ENCODE peak calls at places on chromosomes 11 and 22, in eight cellular contexts. T is astrocyte of the spinal cord; M is psoas muscle; Y is cardiac fibroblast; L is right lobe of liver; K is retinal pigment epithelial cell; Q is mucosa of descending colon; C is effector memory CD4-positive, alpha-beta T cell. W is an unnamed sample.
A peak's percentile ranks its signal among the peaks of the same experiment; 100 is the strongest.

GRCh38 chr11:11281626-11282025 is 71.4 kb downstream of the CSNK2A3 start:
- DNase-seq in T (no peak), M (no peak), Y (no peak), L (no peak), K (no peak), Q (no peak), C (no peak), W (no peak)

GRCh38 chr11:11189501-11189900 is 163.5 kb downstream of the CSNK2A3 start:
- DNase-seq in T (no peak), M (no peak), Y (no peak), L (no peak), K (no peak), Q (no peak), C (no peak), W (no peak)

GRCh38 chr11:34028407-34028804 is 23.1 kb upstream of the CAPRIN1 start:
- DNase-seq in T (peak; percentile 6), M (peak; percentile 77), Y (peak; percentile 4), L (peak; percentile 29), K (no peak), Q (peak; percentile 30), C (no peak), W (no peak)

GRCh38 chr11:130312046-130312445 is 2.7 kb downstream of the ZBTB44 start:
- DNase-seq in T (no peak), M (no peak), Y (no peak), L (no peak), K (no peak), Q (no peak), C (no peak), W (no peak)

GRCh38 chr11:75103380-75104026 is 6.8 kb upstream of the OR2AT4 start:
- DNase-seq in T (peak; percentile 51), M (no peak), Y (peak; percentile 67), L (no peak), K (no peak), Q (no peak), C (no peak), W (peak; percentile 16)

GRCh38 chr11:89463381-89463780 is 27.8 kb downstream of the NOX4 start:
- DNase-seq in T (no peak), M (no peak), Y (no peak), L (no peak), K (no peak), Q (no peak), C (no peak), W (no peak)

GRCh38 chr22:43001271-43002197 is 13.4 kb downstream of the PACSIN2 start:
- DNase-seq in T (peak; percentile 70), M (no peak), Y (peak; percentile 37), L (no peak), K (no peak), Q (no peak), C (no peak), W (no peak)

GRCh38 chr11:12674571-12674935 is 332 bp downstream of the TEAD1 start:
- DNase-seq in T (no peak), M (no peak), Y (no peak), L (no peak), K (no peak), Q (no peak), C (no peak), W (no peak)

GRCh38 chr11:72783144-72783910 is 10.5 kb downstream of the STARD10 start:
- DNase-seq in T (no peak), M (peak; percentile 11), Y (no peak), L (no peak), K (no peak), Q (peak; percentile 68), C (no peak), W (no peak)

GRCh38 chr22:27433585-27434190 is 367.9 kb downstream of the MN1 start:
- DNase-seq in T (no peak), M (no peak), Y (no peak), L (no peak), K (no peak), Q (no peak), C (no peak), W (no peak)

GRCh38 chr11:69915501-69916250 is 96.5 kb upstream of the FGF3 start:
- DNase-seq in T (peak; percentile 71), M (peak; percentile 90), Y (peak; percentile 74), L (peak; percentile 84), K (no peak), Q (peak; percentile 93), C (no peak), W (no peak)

GRCh38 chr11:3132831-3133455 is 32.2 kb downstream of the OSBPL5 start:
- DNase-seq in T (no peak), M (peak; percentile 46), Y (no peak), L (peak; percentile 6), K (no peak), Q (no peak), C (no peak), W (no peak)

GRCh38 chr11:56950510-56950909 is 38.2 kb upstream of the OR5AK2 start:
- DNase-seq in T (no peak), M (no peak), Y (no peak), L (no peak), K (no peak), Q (no peak), C (no peak), W (no peak)

GRCh38 chr11:35800970-35801953 is 138.7 kb downstream of the TRIM44 start:
- DNase-seq in T (peak; percentile 37), M (no peak), Y (no peak), L (no peak), K (no peak), Q (no peak), C (no peak), W (no peak)

GRCh38 chr22:32558681-32559355 is 84.2 kb downstream of the FBXO7 start:
- DNase-seq in T (peak; percentile 71), M (peak; percentile 91), Y (peak; percentile 66), L (peak; percentile 67), K (peak; percentile 86), Q (peak; percentile 42), C (no peak), W (peak; percentile 43)

GRCh38 chr11:66595245-66595904 is 2.4 kb downstream of the CCS start:
- DNase-seq in T (no peak), M (no peak), Y (peak; percentile 77), L (no peak), K (no peak), Q (peak; percentile 25), C (no peak), W (no peak)

GRCh38 chr11:134154441-134154840 is 69.3 kb downstream of the NCAPD3 start:
- DNase-seq in T (no peak), M (no peak), Y (no peak), L (no peak), K (no peak), Q (peak; percentile 15), C (no peak), W (no peak)

DNA sequence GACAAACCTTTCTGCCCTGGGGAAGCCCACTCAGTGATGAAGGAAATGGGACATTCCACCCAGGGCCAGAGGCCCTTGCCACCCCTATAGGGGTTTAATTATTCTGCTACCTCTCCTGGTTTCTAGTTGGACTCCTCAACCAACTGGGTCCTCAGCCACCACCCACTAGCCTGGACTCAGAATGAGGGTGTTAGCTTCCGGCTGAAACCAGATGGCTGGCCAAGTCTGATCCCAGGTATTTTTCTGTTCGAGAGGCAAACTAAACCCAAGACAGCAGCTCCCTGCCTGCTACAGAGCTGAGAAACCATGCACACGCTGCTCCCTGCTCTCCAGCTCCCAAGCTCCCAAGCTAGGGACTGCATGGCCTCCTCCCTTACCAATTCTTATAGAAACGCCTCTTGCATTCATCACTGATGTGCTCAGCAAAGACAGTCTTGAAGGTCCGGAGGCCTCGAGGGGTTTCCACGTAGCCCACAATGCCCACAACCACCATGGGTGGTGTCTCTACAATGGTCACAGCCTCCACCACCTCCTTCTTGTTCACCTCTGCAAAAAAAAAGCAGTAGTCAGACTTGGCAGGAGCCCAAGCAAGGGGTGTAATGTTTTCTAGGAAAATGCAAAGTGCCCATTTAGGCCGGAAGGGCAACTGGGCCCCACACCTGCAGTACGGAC is 2.2 kb downstream of the RPL3 start:
- DNase-seq in T (no peak), M (no peak), Y (peak; percentile 42), L (no peak), K (no peak), Q (peak; percentile 47), C (no peak), W (no peak)
- H3K4me3 ChIP-seq in T (peak overlapping the region; percentile 98), M (peak overlapping the region; percentile 91), Y (peak overlapping the region; percentile 76), L (peak overlapping the region; percentile 65), K (peak overlapping the region; percentile 98), Q (no peak overlapping the region), C (peak overlapping the region; percentile 79), W (peak overlapping the region; percentile 91)

DNA sequence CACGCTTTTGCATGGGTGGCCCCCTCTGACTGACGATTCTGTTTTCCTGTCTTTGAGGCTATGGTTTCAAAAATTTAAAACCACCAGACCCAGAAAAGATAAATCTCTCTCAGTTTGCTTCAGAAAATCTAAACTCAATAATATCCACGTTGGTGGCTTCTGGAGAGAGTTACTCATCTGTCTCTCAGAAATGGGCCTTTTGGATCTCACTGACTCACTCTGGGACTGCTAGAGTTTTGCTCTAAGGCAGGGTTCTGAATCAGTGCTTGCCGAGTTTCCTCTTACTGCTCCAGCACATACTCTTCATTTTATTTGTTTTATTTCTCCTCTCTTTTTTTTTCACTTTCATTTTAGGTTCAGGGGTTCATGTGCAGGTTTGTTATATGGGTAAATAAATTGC is 305.7 kb downstream of the BLID start:
- DNase-seq in T (peak; percentile 60), M (no peak), Y (peak; percentile 69), L (no peak), K (no peak), Q (no peak), C (no peak), W (peak; percentile 33)
- H3K4me3 ChIP-seq in T (no peak overlapping the region), M (no peak overlapping the region), Y (no peak overlapping the region), L (no peak overlapping the region), K (no peak overlapping the region), Q (no peak overlapping the region), C (no peak overlapping the region), W (no peak overlapping the region)

DNA sequence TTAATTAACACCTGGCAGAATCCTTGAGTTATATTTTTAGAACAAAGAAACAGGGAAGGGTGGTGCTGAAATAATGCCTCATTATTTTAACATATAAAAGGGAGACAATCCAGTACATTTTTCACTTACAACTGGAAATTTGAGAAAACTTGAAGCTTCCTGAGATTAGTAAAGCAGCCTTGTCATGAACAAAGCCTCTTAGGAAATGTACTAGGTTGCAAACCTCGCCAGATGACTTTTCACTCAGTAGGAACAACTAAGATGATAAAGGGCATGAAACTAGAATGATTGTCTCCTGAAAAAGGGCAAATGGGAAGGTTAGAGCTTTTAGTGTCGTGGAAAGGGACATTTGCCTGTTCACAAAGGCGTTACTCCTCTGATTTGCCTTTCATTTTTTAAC is 289.6 kb downstream of the ETS1 start:
- DNase-seq in T (no peak), M (no peak), Y (no peak), L (no peak), K (no peak), Q (no peak), C (no peak), W (no peak)
- H3K4me3 ChIP-seq in T (no peak overlapping the region), M (no peak overlapping the region), Y (no peak overlapping the region), L (no peak overlapping the region), K (no peak overlapping the region), Q (no peak overlapping the region), C (no peak overlapping the region), W (no peak overlapping the region)

DNA sequence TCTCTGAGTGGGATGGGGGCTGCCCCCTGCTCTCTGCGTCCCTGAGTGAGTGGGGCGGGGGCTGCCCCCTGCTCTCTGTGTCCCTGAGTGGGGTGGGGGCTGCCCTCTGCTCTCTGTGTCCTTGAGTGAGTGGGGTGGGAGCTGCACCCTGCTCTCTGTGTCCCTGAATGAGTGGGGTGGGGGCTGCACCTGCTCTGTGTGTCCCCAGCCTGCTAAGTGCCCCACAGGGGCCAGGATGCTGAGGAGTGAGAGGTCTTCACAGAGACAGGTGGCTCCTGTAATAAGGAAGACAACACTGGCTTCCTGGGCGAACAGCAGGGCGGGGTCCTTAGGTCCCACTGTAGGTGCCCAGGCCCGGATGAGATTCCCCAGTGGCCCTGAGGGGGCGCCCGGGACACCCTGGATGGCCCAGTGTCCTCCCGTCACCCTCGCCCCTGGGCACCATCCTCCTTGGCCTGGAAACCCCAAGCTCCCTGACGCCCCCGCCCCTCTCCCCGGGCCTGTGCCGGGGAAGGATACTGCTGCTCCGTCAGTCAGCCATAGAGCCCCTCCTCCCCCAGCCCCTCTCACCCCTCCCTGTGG is 3.8 kb upstream of the CCDC188 start:
- DNase-seq in T (no peak), M (no peak), Y (no peak), L (no peak), K (no peak), Q (no peak), C (no peak), W (no peak)
- H3K4me3 ChIP-seq in T (peak overlapping the region; percentile 41), M (no peak overlapping the region), Y (peak overlapping the region; percentile 2), L (no peak overlapping the region), K (no peak overlapping the region), Q (no peak overlapping the region), C (no peak overlapping the region), W (peak overlapping the region; percentile 45)